ENCODE peak calls at places on chromosomes 2 and 18, in six cellular contexts. H is aorta; D is EH; V is effector memory CD4-positive, alpha-beta T cell; Y is skeletal muscle cell; C is RKO. O is an unnamed sample.

GRCh38 chr2:28346587-28346986 is 46.1 kb upstream of the FOSL2 start:
- DNase-seq in H (peak), D (peak), V (no peak), Y (no peak), C (no peak), O (no peak)

GRCh38 chr2:127558911-127559310 is 23.4 kb downstream of the MYO7B start:
- DNase-seq in H (no peak), D (no peak), V (no peak), Y (no peak), C (no peak), O (no peak)

GRCh38 chr2:219368690-219369108 is 19.0 kb downstream of the DNPEP start:
- DNase-seq in H (no peak), D (peak), V (no peak), Y (peak), C (no peak), O (no peak)

GRCh38 chr2:217147751-217148318 is 288.0 kb upstream of the TNP1 start:
- DNase-seq in H (no peak), D (no peak), V (no peak), Y (no peak), C (no peak), O (no peak)

GRCh38 chr2:240339411-240340360 is 95.8 kb upstream of the GPC1 start:
- DNase-seq in H (peak), D (no peak), V (no peak), Y (no peak), C (no peak), O (no peak)

GRCh38 chr2:126893606-126894005 is 5.1 kb upstream of the TEX51 start:
- DNase-seq in H (no peak), D (no peak), V (no peak), Y (no peak), C (no peak), O (no peak)

GRCh38 chr2:222057249-222058073 is 241.3 kb downstream of the PAX3 start:
- DNase-seq in H (no peak), D (peak), V (no peak), Y (no peak), C (peak), O (no peak)

GRCh38 chr2:36672199-36672598 is 24.3 kb upstream of the VIT start:
- DNase-seq in H (no peak), D (peak), V (no peak), Y (no peak), C (peak), O (no peak)

GRCh38 chr2:160290590-160290989 is 90.5 kb upstream of the ITGB6 start:
- DNase-seq in H (no peak), D (no peak), V (no peak), Y (no peak), C (no peak), O (no peak)

GRCh38 chr18:76644580-76644979 is 149.5 kb upstream of the ZNF516 start:
- DNase-seq in H (no peak), D (no peak), V (no peak), Y (no peak), C (no peak), O (no peak)

O was measured in uterus.